ENCODE peak calls at places on chromosomes 13 and 19, in four cellular contexts. R is HCT116, O is ovary, S is right lobe of liver. N is an unnamed sample.

GRCh38 chr19:48085077-48085476 is 25.5 kb downstream of the PLA2G4C start:
- DNase-seq in R (no peak), O (no peak), S (no peak), N (no peak)

GRCh38 chr13:75129331-75129730 is 352.6 kb downstream of the TBC1D4 start:
- DNase-seq in R (no peak), O (no peak), S (no peak), N (no peak)

GRCh38 chr19:40395956-40396355 is 6.0 kb upstream of the HIPK4 start:
- DNase-seq in R (no peak), O (no peak), S (no peak), N (no peak)

GRCh38 chr13:99361197-99361596 is 54.0 kb upstream of the GPR183 start:
- DNase-seq in R (no peak), O (no peak), S (no peak), N (no peak)

GRCh38 chr19:17325881-17326594 is 8.6 kb downstream of the ANO8 start:
- DNase-seq in R (no peak), O (no peak), S (peak), N (no peak)

GRCh38 chr13:66506979-66507378 is 723.2 kb downstream of the PCDH9 start:
- DNase-seq in R (no peak), O (no peak), S (no peak), N (no peak)

GRCh38 chr13:25860862-25861261 is 191.0 kb downstream of the SHISA2 start:
- DNase-seq in R (no peak), O (no peak), S (no peak), N (no peak)

GRCh38 chr19:5628470-5628869 is 5.6 kb downstream of the SAFB start:
- DNase-seq in R (no peak), O (no peak), S (no peak), N (no peak)

GRCh38 chr19:42143341-42144234 is 11.3 kb upstream of the POU2F2 start:
- DNase-seq in R (no peak), O (no peak), S (no peak), N (no peak)

GRCh38 chr13:112756967-112757758 is 67.3 kb downstream of the ATP11A start:
- DNase-seq in R (no peak), O (no peak), S (no peak), N (no peak)

GRCh38 chr19:10518444-10519361 is 1.5 kb upstream of the S1PR5 start:
- DNase-seq in R (no peak), O (no peak), S (no peak), N (no peak)

GRCh38 chr13:109389456-109389855 is 396.9 kb downstream of the IRS2 start:
- DNase-seq in R (no peak), O (no peak), S (no peak), N (no peak)

GRCh38 chr13:107296804-107297203 is 728.9 kb upstream of the ARGLU1 start:
- DNase-seq in R (no peak), O (no peak), S (no peak), N (no peak)

GRCh38 chr19:6832412-6832811 is 55.0 kb upstream of the ADGRE1 start:
- DNase-seq in R (no peak), O (no peak), S (no peak), N (no peak)

GRCh38 chr19:14542721-14543328 is 13.4 kb downstream of the TECR start:
- DNase-seq in R (no peak), O (no peak), S (no peak), N (no peak)

GRCh38 chr13:84870190-84870589 is 929.0 kb downstream of the SLITRK6 start:
- DNase-seq in R (no peak), O (no peak), S (no peak), N (no peak)

GRCh38 chr13:40401911-40402776 is 264.3 kb downstream of the FOXO1 start:
- DNase-seq in R (peak), O (peak), S (peak), N (peak)

GRCh38 chr19:13873776-13874515 is 3.0 kb upstream of the NANOS3 start:
- DNase-seq in R (no peak), O (no peak), S (no peak), N (no peak)

GRCh38 chr19:51364200-51365106 is 1.7 kb downstream of the ETFB start:
- DNase-seq in R (no peak), O (no peak), S (no peak), N (no peak)

GRCh38 chr19:51367565-51368365 is 1.0 kb downstream of the CLDND2 start:
- DNase-seq in R (peak), O (peak), S (peak), N (peak)

GRCh38 chr19:51366050-51366998 is at the start of gene ETFB:
- DNase-seq in R (peak), O (peak), S (peak), N (peak)

GRCh38 chr19:51366999-51367564 is 894 bp upstream of the ETFB start:
- DNase-seq in R (no peak), O (no peak), S (peak), N (peak)

GRCh38 chr19:51365211-51366049 is 758 bp downstream of the ETFB start:
- DNase-seq in R (no peak), O (peak), S (peak), N (peak)
- TF ChIP-seq POLR2A in R (no peak), O (no peak), S (peak), N (no peak)

DNA sequence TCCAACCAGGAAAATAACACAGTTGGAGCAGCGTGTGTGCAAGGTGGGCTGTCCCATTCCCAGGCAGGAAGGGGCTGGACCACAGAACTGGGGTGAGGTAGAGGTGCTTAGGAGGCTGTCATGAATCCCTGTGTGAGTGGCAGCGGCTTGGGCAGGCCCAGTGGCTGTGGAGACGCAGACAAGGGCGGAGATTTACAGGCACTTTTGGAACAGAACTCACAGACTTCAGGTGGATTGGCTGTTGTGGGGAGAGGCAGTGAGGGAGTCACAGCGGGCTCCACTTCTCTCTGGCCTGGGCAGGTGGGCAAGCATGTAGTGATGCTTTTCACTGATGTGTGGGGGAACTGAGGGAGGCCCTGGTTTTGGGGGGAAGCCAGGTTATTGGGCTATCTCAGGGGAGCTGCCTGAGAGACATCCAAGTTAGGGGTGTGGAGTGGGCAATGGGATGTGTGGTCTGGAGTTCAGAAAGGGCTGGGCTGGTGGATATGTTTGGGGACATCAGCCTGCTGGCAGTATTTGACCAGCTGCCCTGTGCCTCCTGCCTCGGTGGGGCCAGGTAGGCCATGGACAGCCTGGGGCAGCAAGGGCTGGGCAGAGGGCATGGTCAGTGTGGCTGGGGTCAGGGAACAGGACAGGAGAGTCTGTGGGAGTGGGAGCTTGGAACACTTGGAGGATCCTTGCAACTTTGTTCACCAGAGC is 27.0 kb upstream of the ZNF492 start:
- DNase-seq in R (no peak), O (no peak), S (no peak), N (no peak)
- TF ChIP-seq POLR2A in R (no peak), O (no peak), S (no peak), N (no peak)

DNA sequence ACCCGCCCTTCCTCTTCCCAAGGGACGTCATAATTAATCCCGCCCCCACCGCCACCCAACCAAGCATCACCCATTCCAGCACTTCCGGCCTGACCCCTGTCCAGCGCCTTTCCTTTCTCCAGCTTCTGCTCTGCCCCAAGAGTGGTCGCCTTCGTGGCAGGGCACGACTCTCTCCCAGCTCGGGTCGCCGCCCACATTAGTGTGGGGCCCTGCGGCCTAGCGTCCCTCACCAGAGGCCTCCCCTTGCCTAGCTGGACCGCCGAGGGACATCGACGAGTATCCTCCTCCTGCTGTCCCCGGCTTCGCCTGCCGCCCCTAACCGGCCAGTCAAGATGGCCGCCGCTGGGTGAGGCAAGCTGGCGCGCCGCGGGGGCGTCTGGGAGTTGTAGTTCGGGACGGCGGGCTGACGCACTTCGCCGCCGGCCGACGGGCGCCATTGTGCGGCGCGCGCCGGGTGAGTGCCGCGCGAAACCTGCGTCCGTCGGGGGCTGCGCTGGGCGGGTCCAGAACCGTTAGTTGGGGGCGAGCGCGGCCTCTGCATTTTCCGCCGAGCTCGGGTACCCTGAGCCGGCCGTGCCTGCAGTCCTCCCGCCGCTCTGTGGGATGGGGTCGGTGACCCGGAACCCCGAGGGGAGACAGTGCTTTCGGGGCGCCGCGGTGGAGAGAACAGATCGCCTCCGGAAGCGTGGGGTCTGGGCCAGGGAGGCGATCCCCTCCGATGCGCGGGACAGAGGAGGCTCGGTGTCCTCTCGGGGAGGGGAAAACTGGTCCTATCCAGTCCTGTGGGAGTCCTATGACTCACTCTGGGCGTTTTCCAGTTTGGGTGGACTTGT is at the start of gene ZNF274:
- DNase-seq in R (peak), O (peak), S (peak), N (peak)
- TF ChIP-seq POLR2A in R (peak), O (peak), S (peak), N (peak)

DNA sequence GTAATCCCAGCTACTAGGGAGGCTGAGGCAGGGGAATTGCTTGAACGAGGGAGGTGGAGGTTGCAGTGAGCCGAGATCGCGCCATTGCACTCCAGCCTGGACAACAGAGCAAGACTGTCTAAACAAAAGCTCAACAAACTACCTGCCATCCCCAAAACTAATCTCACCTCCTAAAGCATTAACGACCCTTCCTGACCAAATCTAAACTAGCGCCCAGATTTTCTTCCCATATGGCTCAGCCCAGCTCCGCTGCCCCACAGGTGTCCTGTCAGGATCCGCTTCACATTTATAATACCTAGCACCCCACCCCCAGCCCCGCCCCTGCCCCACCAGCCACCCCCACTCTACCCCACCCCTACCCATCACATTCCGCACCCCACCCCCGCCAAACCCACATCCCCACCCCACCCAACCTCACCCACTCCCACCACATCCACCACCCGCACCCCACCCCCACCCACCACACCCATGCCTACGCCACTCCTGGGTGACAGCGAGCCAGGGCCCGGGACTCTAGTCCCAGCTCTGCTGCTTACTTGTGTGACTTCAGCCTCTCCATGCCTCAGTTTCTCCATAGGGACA is 599 bp downstream of the C19orf12 start:
- DNase-seq in R (no peak), O (no peak), S (no peak), N (no peak)
- TF ChIP-seq POLR2A in R (no peak), O (no peak), S (no peak), N (no peak)

DNA sequence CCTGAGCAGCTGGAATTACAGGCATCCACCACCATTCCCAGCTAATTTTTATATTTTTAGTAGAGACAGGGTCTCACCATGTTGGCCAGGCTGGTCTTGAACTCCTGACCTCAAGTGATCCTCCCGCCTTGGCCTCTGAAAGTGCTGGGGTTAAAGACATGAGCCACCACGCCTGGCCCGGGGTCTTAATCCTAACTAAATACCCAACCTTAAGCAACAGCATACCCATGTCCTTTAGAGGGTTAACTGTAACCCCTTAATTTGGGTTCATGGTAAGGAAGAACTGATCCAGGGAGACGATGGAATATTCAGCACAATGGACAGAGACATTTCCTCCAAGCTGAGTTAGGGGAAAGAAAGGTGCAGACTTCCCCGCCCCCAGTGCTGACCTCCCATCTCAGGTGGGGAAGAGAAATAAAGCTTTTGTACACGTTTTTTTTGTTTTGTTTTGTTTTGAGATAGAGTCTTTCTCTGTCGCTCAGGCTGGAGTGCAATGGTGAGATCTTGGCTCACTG is 8.7 kb upstream of the GALP start:
- DNase-seq in R (no peak), O (no peak), S (no peak), N (no peak)
- TF ChIP-seq POLR2A in R (no peak), O (no peak), S (no peak), N (no peak)

GRCh38 chr13:95185851-95186250 is 115.4 kb downstream of the ABCC4 start:
- DNase-seq in R (no peak), O (no peak), S (no peak), N (no peak)
- TF ChIP-seq POLR2A in R (no peak), O (no peak), S (no peak), N (no peak)

DNA sequence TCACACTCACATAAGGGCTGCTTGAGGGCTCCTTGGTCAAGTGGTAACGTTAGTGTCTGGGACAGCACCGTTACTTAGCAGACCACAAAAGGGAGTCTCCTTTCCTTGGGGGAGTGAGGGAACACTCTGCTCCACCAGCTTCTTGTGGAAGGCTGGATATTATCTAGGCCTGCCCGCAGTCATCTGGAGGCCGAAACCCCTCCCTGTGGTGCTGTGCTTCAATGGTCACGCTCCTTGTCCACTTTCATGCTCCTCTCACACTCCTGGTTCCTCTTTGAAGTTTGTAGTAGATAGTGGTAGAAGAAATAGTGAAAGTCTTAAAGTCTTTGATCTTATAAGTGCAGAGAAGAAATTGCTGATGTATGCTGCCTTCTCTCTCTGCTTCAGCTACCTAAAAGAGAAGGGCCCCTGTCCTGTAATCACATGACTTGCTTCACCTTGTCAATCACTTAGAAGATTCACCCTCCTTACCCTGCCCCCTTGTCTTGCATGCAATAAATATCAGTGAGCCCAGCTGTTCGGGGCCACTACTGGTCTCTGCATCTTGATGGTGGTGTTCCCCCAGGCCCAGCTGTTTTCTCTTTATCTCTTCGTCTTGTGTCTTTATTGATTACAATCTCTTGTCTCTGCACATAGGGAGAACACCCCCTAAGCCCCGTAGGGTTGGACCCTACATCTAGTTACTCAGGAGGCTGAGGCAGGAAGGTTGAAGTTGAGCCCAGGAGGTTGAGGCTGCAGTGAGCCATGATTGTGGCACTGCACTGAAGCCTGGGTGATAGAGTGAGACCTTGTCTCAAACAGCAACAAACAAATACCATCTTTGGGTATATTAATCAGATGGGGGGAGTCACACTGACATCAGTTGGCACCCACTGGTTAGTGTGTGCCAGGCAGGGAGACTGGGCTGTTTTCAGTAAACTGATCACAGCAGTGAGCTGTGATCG is 11.6 kb upstream of the MZF1 start:
- DNase-seq in R (no peak), O (peak), S (no peak), N (no peak)
- TF ChIP-seq POLR2A in R (no peak), O (no peak), S (no peak), N (no peak)

GRCh38 chr19:51702103-51702753 is 9.1 kb downstream of the SPACA6 start:
- DNase-seq in R (no peak), O (peak), S (peak), N (peak)

GRCh38 chr19:51701468-51702100 is 8.5 kb downstream of the SPACA6 start:
- DNase-seq in R (no peak), O (no peak), S (no peak), N (no peak)

GRCh38 chr19:51702754-51703654 is 9.9 kb downstream of the SPACA6 start:
- DNase-seq in R (no peak), O (peak), S (no peak), N (no peak)

GRCh38 chr19:51704601-51705000 is 11.5 kb downstream of the SPACA6 start:
- DNase-seq in R (no peak), O (no peak), S (no peak), N (no peak)

GRCh38 chr19:51703655-51704515 is 10.8 kb downstream of the SPACA6 start:
- DNase-seq in R (peak), O (peak), S (peak), N (peak)
- TF ChIP-seq POLR2A in R (peak), O (peak), S (peak), N (peak)

GRCh38 chr19:1214862-1215731 is 9.5 kb downstream of the STK11 start:
- DNase-seq in R (no peak), O (no peak), S (no peak), N (peak)

GRCh38 chr19:1216756-1217155 is 11.2 kb downstream of the STK11 start:
- DNase-seq in R (no peak), O (no peak), S (no peak), N (no peak)

GRCh38 chr19:1214299-1214861 is 8.8 kb downstream of the STK11 start:
- DNase-seq in R (no peak), O (no peak), S (no peak), N (no peak)

GRCh38 chr19:1211494-1212234 is 6.1 kb downstream of the STK11 start:
- DNase-seq in R (no peak), O (no peak), S (peak), N (peak)

GRCh38 chr19:1213391-1214286 is 8.1 kb downstream of the STK11 start:
- DNase-seq in R (no peak), O (no peak), S (no peak), N (peak)
- TF ChIP-seq POLR2A in R (no peak), O (no peak), S (no peak), N (no peak)

GRCh38 chr13:47719164-47719563 is 281.9 kb downstream of the SUCLA2 start:
- DNase-seq in R (no peak), O (no peak), S (no peak), N (no peak)
- TF ChIP-seq POLR2A in R (no peak), O (no peak), S (no peak), N (no peak)